ENCODE peak calls at places on chromosomes 11 and 22, in six cellular contexts. I is fibroblast of lung, B is neuronal stem cell, D is IMR-90, E is mesendoderm, O is kidney. N is an unnamed sample.

GRCh38 chr11:60825790-60826189 is 16.1 kb upstream of the CCDC86 start:
- DNase-seq in O (no peak), I (no peak), E (no peak), B (no peak), D (no peak), N (no peak)

GRCh38 chr22:46653596-46653995 is 33.4 kb downstream of the GRAMD4 start:
- DNase-seq in E (no peak), O (no peak), B (no peak), I (no peak), D (no peak), N (peak)

GRCh38 chr11:79092791-79093313 is 348.0 kb downstream of the TENM4 start:
- DNase-seq in E (peak), D (peak), I (peak), B (no peak), O (no peak), N (peak)

GRCh38 chr11:13118194-13118593 is 109.1 kb downstream of the RASSF10 start:
- DNase-seq in D (peak), I (peak), O (no peak), B (no peak), E (no peak), N (peak)

GRCh38 chr11:75355051-75355450 is 3.6 kb upstream of the ARRB1 start:
- DNase-seq in B (no peak), O (no peak), E (no peak), D (no peak), I (no peak), N (no peak)

GRCh38 chr22:33871935-33872334 is 48.3 kb downstream of the LARGE1 start:
- DNase-seq in B (no peak), I (no peak), D (peak), O (no peak), E (no peak), N (no peak)

GRCh38 chr22:31828739-31829138 is 74.9 kb downstream of the DEPDC5 start:
- DNase-seq in O (no peak), E (no peak), I (no peak), B (no peak), D (no peak), N (peak)

GRCh38 chr22:49197986-49198704 is 629.5 kb downstream of the BRD1 start:
- DNase-seq in E (no peak), O (peak), I (no peak), D (no peak), B (no peak), N (no peak)

GRCh38 chr11:2800655-2801531 is 84.7 kb downstream of the CDKN1C start:
- DNase-seq in D (no peak), O (peak), I (no peak), B (no peak), E (no peak), N (no peak)

GRCh38 chr11:2269601-2270321 is 627 bp downstream of the ASCL2 start:
- DNase-seq in E (peak), B (no peak), D (peak), I (peak), O (peak), N (peak)

GRCh38 chr11:61764606-61765260 is 12.3 kb downstream of the MYRF start:
- DNase-seq in B (no peak), I (no peak), D (no peak), E (no peak), O (no peak), N (no peak)

GRCh38 chr11:1476946-1477736 is 9.4 kb downstream of the MOB2 start:
- DNase-seq in I (no peak), E (no peak), O (no peak), D (no peak), B (no peak), N (no peak)

GRCh38 chr11:73804712-73805111 is 17.0 kb downstream of the MRPL48 start:
- DNase-seq in D (no peak), O (no peak), E (no peak), B (no peak), I (no peak), N (no peak)

GRCh38 chr22:49726701-49727101 is 101.0 kb downstream of the BRD1 start:
- DNase-seq in B (no peak), O (no peak), I (no peak), E (no peak), D (no peak), N (no peak)

GRCh38 chr11:11396290-11397042 is 43.4 kb upstream of the CSNK2A3 start:
- DNase-seq in O (no peak), E (peak), B (no peak), D (peak), I (peak), N (peak)

GRCh38 chr22:31734512-31734911 is 15.4 kb downstream of the PRR14L start:
- DNase-seq in E (peak), O (no peak), D (peak), B (no peak), I (peak), N (peak)

GRCh38 chr11:43547411-43547718 is 133.2 kb upstream of the HSD17B12 start:
- DNase-seq in D (no peak), I (no peak), B (no peak), E (no peak), O (peak), N (no peak)

GRCh38 chr11:133956650-133957633 is at the start of gene IGSF9B:
- DNase-seq in I (peak), B (peak), O (peak), D (peak), E (peak), N (peak)

GRCh38 chr11:118180300-118180703 is 3.9 kb upstream of the SCN2B start:
- DNase-seq in I (peak), E (peak), O (no peak), B (peak), D (no peak), N (peak)

GRCh38 chr11:102225689-102226562 is 91.4 kb upstream of the BIRC3 start:
- DNase-seq in I (peak), B (no peak), E (no peak), D (peak), O (no peak), N (peak)

GRCh38 chr11:10607462-10607861 is 39.0 kb upstream of the LYVE1 start:
- DNase-seq in O (no peak), I (no peak), E (no peak), D (no peak), B (no peak), N (no peak)

GRCh38 chr11:86802601-86803051 is 2.3 kb downstream of the PRSS23 start:
- DNase-seq in E (peak), O (no peak), B (no peak), I (peak), D (peak), N (peak)

GRCh38 chr11:126926376-126926791 is 74.2 kb downstream of the KIRREL3 start:
- DNase-seq in E (no peak), B (no peak), O (no peak), I (peak), D (peak), N (no peak)

GRCh38 chr11:41334007-41334933 is 125.2 kb downstream of the LRRC4C start:
- DNase-seq in O (no peak), B (no peak), I (no peak), D (no peak), E (no peak), N (no peak)

GRCh38 chr22:45210577-45211431 is 29.9 kb downstream of the KIAA0930 start:
- DNase-seq in D (no peak), I (no peak), B (no peak), E (no peak), O (peak), N (no peak)

GRCh38 chr11:22454461-22454860 is 116.3 kb downstream of the SLC17A6 start:
- DNase-seq in O (no peak), E (no peak), B (no peak), I (peak), D (peak), N (no peak)

GRCh38 chr11:118128821-118129474 is 23.7 kb downstream of the SCN4B start:
- DNase-seq in B (no peak), I (no peak), D (no peak), O (no peak), E (no peak), N (no peak)

GRCh38 chr11:11594162-11594561 is 27.6 kb downstream of the GALNT18 start:
- DNase-seq in O (no peak), B (no peak), I (no peak), D (peak), E (no peak), N (no peak)

GRCh38 chr11:19431059-19431398 is 190.3 kb upstream of the E2F8 start:
- DNase-seq in D (no peak), B (no peak), O (no peak), E (no peak), I (no peak), N (no peak)

GRCh38 chr22:26751217-26751616 is 93.8 kb downstream of the MIAT start:
- DNase-seq in E (peak), O (no peak), B (peak), D (no peak), I (peak), N (no peak)

GRCh38 chr22:29000225-29000556 is 61.4 kb downstream of the C22orf31 start:
- DNase-seq in B (no peak), D (no peak), I (peak), E (peak), O (no peak), N (no peak)

GRCh38 chr22:47549741-47550340 is 787.4 kb downstream of the TBC1D22A start:
- DNase-seq in B (no peak), D (no peak), I (no peak), O (no peak), E (no peak), N (no peak)

GRCh38 chr11:121367434-121367833 is 74.9 kb downstream of the SC5D start:
- DNase-seq in B (no peak), I (no peak), D (peak), E (no peak), O (no peak), N (peak)

GRCh38 chr22:32313532-32313931 is 44.1 kb upstream of the RFPL3 start:
- DNase-seq in O (no peak), D (no peak), E (no peak), I (no peak), B (no peak), N (no peak)

GRCh38 chr11:116540645-116541044 is 232.1 kb downstream of the BUD13 start:
- DNase-seq in B (no peak), O (no peak), E (no peak), D (no peak), I (no peak), N (no peak)

GRCh38 chr11:65419460-65419772 is 3.2 kb upstream of the NEAT1 start:
- DNase-seq in E (no peak), O (peak), B (no peak), I (no peak), D (no peak), N (no peak)

DNA sequence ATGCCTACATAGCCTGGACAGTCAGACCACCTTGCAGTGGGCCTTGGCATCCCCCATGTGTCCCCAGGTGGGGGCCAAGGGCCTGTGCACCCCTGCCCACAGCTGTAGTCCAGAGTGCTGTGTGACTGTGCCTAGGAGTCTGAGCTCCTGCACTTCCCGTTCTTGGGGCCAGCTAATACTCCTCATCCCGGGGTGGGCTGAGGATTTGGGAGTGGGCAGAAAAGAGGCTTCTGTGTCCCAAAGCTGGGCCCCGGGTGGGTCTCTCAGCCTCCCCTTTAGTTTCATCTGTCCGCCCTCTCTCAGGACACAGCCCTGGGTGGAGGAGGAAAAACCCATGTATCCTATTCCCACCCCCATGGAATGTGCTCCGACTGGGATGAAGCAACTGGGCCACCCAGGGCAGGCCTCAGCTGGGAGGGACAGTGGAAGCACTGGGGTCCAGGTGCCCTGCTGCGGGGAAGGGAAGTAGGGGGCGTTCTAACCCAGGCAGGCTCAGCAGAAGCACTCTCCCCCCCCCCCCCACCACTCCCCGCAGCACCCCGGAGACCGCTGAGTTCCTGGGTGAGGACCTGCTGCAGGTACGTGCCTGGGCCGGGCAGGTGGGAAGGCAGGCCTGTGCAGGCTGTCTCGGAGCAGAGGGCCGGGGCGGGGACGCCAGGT is 1.3 kb downstream of the SH3BP1 start:
- DNase-seq in O (no peak), D (no peak), I (no peak), B (no peak), E (no peak), N (peak)
- H3K9ac ChIP-seq in O (no peak), D (peak), I (no peak), B (peak), E (peak), N (peak)

GRCh38 chr11:94828088-94828487 is 59.9 kb downstream of the AMOTL1 start:
- DNase-seq in B (no peak), O (no peak), I (no peak), D (no peak), E (no peak), N (no peak)
- H3K4me3 ChIP-seq in B (no peak), O (no peak), I (no peak), D (no peak), E (no peak), N (no peak)

GRCh38 chr22:17116931-17117330 is 4.2 kb downstream of the TMEM121B start:
- DNase-seq in I (no peak), D (no peak), B (no peak), O (no peak), E (peak), N (no peak)
- H3K27ac ChIP-seq in I (no peak), D (no peak), B (no peak), O (no peak), E (peak), N (no peak)

GRCh38 chr11:123080023-123080422 is 18.1 kb upstream of the HSPA8 start:
- DNase-seq in B (no peak), I (no peak), O (no peak), D (peak), E (no peak), N (no peak)
- H3K9ac ChIP-seq in B (no peak), I (no peak), O (no peak), D (no peak), E (no peak), N (no peak)

GRCh38 chr22:16603448-16603768 is 10.8 kb upstream of the CCT8L2 start:
- DNase-seq in I (no peak), B (no peak), O (no peak), E (no peak), D (no peak), N (no peak)

GRCh38 chr22:16609548-16610261 is 17.1 kb upstream of the CCT8L2 start:
- DNase-seq in I (no peak), E (no peak), O (no peak), D (no peak), B (no peak), N (no peak)

DNA sequence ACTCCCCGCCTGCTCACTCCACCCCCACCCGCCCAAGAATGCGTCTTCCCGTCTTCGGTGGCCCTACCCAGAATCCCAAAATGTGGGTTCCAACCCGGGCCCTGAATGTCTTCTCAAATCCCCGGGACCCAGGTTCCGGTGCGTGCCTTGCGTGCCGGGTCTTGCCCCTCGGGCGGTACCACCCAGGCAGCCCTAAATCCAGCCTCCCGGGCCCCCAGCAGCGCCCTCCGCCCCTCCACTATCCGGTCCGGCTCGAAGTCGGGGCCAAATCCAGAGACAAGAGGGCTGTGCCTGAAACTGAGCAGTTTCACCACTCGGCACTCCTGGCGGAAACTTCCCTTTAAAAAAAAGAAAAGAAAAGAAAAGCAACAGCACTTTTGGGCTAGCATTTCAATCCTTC is 16.3 kb upstream of the CCT8L2 start:
- DNase-seq in D (no peak), I (no peak), B (no peak), E (no peak), O (no peak), N (no peak)
- H3K4me3 ChIP-seq in D (no peak), I (no peak), B (no peak), E (no peak), O (no peak), N (peak)

GRCh38 chr11:105389952-105390351 is 219.9 kb upstream of the GRIA4 start:
- DNase-seq in O (no peak), D (no peak), E (no peak), I (no peak), B (no peak), N (no peak)

GRCh38 chr11:105392546-105392945 is 217.3 kb upstream of the GRIA4 start:
- DNase-seq in B (no peak), E (no peak), D (peak), O (no peak), I (peak), N (no peak)

GRCh38 chr11:105398636-105399035 is 211.2 kb upstream of the GRIA4 start:
- DNase-seq in O (no peak), I (no peak), E (no peak), B (no peak), D (no peak), N (no peak)

GRCh38 chr11:105393326-105393725 is 216.5 kb upstream of the GRIA4 start:
- DNase-seq in O (no peak), D (no peak), B (no peak), I (no peak), E (peak), N (no peak)
- H3K27ac ChIP-seq in O (no peak), D (no peak), B (no peak), I (no peak), E (no peak), N (no peak)

DNA sequence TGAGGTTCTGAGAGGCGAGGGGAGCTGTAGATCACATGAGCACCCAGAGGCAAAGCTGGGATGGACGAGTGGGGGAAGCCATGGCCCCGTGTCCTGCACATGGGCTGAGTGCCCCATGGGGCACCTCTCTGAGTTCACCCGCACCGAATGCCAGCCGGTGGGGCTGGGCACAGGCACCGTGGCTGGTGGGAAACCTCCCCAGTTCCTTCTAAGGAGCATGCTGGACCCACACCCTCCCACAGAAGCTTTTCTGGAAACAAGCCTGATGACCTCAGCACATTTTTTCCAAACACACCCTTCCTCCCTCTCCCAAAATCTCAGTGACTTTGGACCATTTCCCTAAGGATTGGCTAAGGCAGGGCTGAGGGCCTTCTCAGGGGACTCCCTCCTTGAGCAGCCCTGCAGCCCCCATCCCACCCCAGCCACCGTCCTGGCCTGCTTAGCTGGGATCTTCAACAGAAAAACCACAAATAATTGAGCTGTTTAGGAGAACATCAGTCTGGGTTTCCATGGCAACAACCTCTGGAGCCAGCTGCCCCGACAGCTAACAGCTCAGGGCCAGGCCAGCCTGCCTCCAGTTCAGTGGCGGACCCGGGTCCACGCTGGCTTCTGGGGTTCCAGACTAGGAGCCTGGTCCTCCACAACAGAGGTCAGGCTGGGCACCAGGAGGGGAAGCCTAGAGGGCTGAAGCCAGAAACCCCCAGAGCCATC is 18.1 kb upstream of the LINC01488 start:
- DNase-seq in E (peak), O (peak), B (no peak), I (peak), D (peak), N (no peak)
- H3K9ac ChIP-seq in E (no peak), O (no peak), B (no peak), I (peak), D (no peak), N (no peak)

GRCh38 chr11:114053406-114053805 is 6.1 kb upstream of the ZBTB16 start:
- DNase-seq in E (no peak), O (no peak), I (peak), D (no peak), B (no peak), N (no peak)

GRCh38 chr11:114051558-114051957 is 8.0 kb upstream of the ZBTB16 start:
- DNase-seq in O (no peak), B (no peak), E (no peak), I (no peak), D (no peak), N (no peak)

GRCh38 chr11:114052160-114052559 is 7.4 kb upstream of the ZBTB16 start:
- DNase-seq in O (no peak), B (no peak), D (no peak), I (no peak), E (no peak), N (no peak)

GRCh38 chr11:114050258-114050927 is 9.1 kb upstream of the ZBTB16 start:
- DNase-seq in I (no peak), E (no peak), O (no peak), B (no peak), D (no peak), N (no peak)

DNA sequence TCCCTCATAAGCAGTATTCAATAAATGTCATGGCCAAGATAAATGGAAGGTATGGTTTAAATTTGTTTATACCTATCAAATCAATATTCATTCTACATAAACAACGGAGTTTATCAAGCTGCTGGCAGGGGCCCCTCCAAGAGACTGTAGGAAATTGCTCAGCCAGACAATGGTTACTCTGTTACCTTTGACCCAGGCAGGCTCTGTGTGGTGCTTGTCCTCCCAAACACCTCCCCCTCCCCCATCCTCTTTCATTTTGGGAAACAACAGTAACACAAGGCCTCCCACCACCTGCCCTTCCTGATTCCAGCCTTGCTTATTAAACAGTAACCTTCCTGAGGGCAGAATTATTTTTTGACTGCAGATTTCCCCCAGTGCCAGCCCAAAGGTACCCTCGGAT is 10.5 kb upstream of the ZBTB16 start:
- DNase-seq in D (no peak), O (no peak), E (no peak), B (no peak), I (no peak), N (no peak)
- H3K4me3 ChIP-seq in D (no peak), O (no peak), E (no peak), B (no peak), I (no peak), N (no peak)

GRCh38 chr11:15912825-15913224 is 443.5 kb downstream of the SOX6 start:
- DNase-seq in O (no peak), I (no peak), D (no peak), B (no peak), E (peak), N (no peak)
- H3K27ac ChIP-seq in O (no peak), I (no peak), D (no peak), B (no peak), E (no peak), N (no peak)